ENCODE peak calls at places on chromosomes 2 and 18, in five cellular contexts. D, U, I, Q and E are unnamed samples.

GRCh38 chr18:22637787-22638186 is 220.1 kb upstream of the CTAGE1 start:
- DNase-seq in Q (no peak), D (no peak), U (peak), I (peak), E (no peak)

GRCh38 chr2:47569658-47570398 is 166.9 kb downstream of the MSH2 start:
- DNase-seq in Q (peak), D (no peak), I (no peak), U (no peak), E (no peak)

GRCh38 chr2:74606927-74607326 is 41.2 kb downstream of the M1AP start:
- DNase-seq in Q (no peak), U (no peak), I (no peak), D (no peak), E (no peak)

GRCh38 chr2:25310965-25311865 is 30.5 kb downstream of the DNMT3A start:
- DNase-seq in Q (no peak), D (no peak), I (no peak), U (no peak), E (no peak)

GRCh38 chr2:85902496-85902895 is 13.7 kb upstream of the ST3GAL5 start:
- DNase-seq in D (no peak), Q (peak), I (peak), U (no peak), E (no peak)

GRCh38 chr2:213934560-213934959 is 476.3 kb upstream of the VWC2L start:
- DNase-seq in Q (no peak), U (peak), D (no peak), I (no peak), E (no peak)

GRCh38 chr2:217653240-217653639 is 349.6 kb downstream of the TNS1 start:
- DNase-seq in D (peak), U (peak), I (peak), Q (peak), E (no peak)

GRCh38 chr2:88059979-88060906 is 4.7 kb upstream of the KRCC1 start:
- DNase-seq in I (peak), U (no peak), D (no peak), Q (peak), E (no peak)

GRCh38 chr2:157336137-157336721 is 10.6 kb upstream of the ERMN start:
- DNase-seq in Q (no peak), U (peak), D (peak), I (no peak), E (no peak)

GRCh38 chr2:61670591-61671503 is 132.7 kb upstream of the XPO1 start:
- DNase-seq in Q (peak), U (no peak), D (no peak), I (peak), E (no peak)

GRCh38 chr2:210174086-210174485 is 2.9 kb upstream of the KANSL1L start:
- DNase-seq in Q (no peak), U (no peak), D (no peak), I (no peak), E (no peak)

GRCh38 chr2:105754011-105754410 is 9.3 kb downstream of the NCK2 start:
- DNase-seq in I (no peak), U (no peak), Q (no peak), D (no peak), E (no peak)

GRCh38 chr2:56474412-56475158 is 290.8 kb downstream of the CCDC85A start:
- DNase-seq in I (peak), Q (no peak), D (no peak), U (no peak), E (no peak)

GRCh38 chr2:72415256-72415655 is 267.6 kb upstream of the CYP26B1 start:
- DNase-seq in I (no peak), D (no peak), U (peak), Q (no peak), E (no peak)

GRCh38 chr18:44149706-44150105 is 531.0 kb upstream of the SETBP1 start:
- DNase-seq in U (peak), Q (no peak), D (no peak), I (peak), E (no peak)

GRCh38 chr18:46407471-46408166 is 249.4 kb downstream of the LOXHD1 start:
- DNase-seq in I (no peak), D (no peak), Q (no peak), U (no peak), E (no peak)

GRCh38 chr2:43542285-43542933 is 53.4 kb downstream of the THADA start:
- DNase-seq in D (no peak), Q (peak), U (no peak), I (peak), E (no peak)

GRCh38 chr2:239554761-239555565 is 154.1 kb upstream of the HDAC4 start:
- DNase-seq in D (no peak), I (no peak), Q (no peak), U (no peak), E (peak)

GRCh38 chr2:109660046-109660860 is 46.1 kb downstream of the SOWAHC start:
- DNase-seq in U (no peak), I (no peak), D (no peak), Q (no peak), E (no peak)

GRCh38 chr2:120291464-120292311 is 39.0 kb downstream of the RALB start:
- DNase-seq in Q (no peak), U (no peak), D (no peak), I (no peak), E (no peak)

GRCh38 chr2:20625920-20626697 is 24.8 kb downstream of the HS1BP3 start:
- DNase-seq in U (no peak), D (peak), Q (no peak), I (peak), E (peak)